ENCODE peak calls at places on chromosomes 4 and X, in four cellular contexts. One of them, this sample, is unnamed.

GRCh38 chr4:150461957-150462356 is 120.0 kb upstream of the MAB21L2 start:
- DNase-seq in AG04450: no peak
- DNase-seq in left lung: no peak
- DNase-seq in suprapubic skin: no peak
- DNase-seq in this sample: no peak

GRCh38 chrX:44432641-44433040 is 89.2 kb upstream of the EFHC2 start:
- DNase-seq in suprapubic skin: no peak
- DNase-seq in left lung: no peak
- DNase-seq in AG04450: peak; percentile 32
- DNase-seq in this sample: no peak

GRCh38 chr4:128558896-128559669 is 250.4 kb upstream of the JADE1 start:
- DNase-seq in suprapubic skin: no peak
- DNase-seq in AG04450: no peak
- DNase-seq in left lung: no peak
- DNase-seq in this sample: no peak

GRCh38 chr4:38308728-38309315 is 348.6 kb downstream of the PTTG2 start:
- DNase-seq in left lung: no peak
- DNase-seq in suprapubic skin: no peak
- DNase-seq in AG04450: no peak
- DNase-seq in this sample: no peak

GRCh38 chr4:963276-964225 is 9.8 kb downstream of the DGKQ start:
- DNase-seq in AG04450: no peak
- DNase-seq in suprapubic skin: no peak
- DNase-seq in left lung: peak; percentile 72
- DNase-seq in this sample: no peak

GRCh38 chr4:121863787-121864186 is 6.5 kb downstream of the BBS7 start:
- DNase-seq in left lung: no peak
- DNase-seq in AG04450: no peak
- DNase-seq in suprapubic skin: no peak
- DNase-seq in this sample: no peak

GRCh38 chr4:159871141-159871540 is 768.3 kb downstream of the RAPGEF2 start:
- DNase-seq in left lung: no peak
- DNase-seq in AG04450: no peak
- DNase-seq in suprapubic skin: no peak
- DNase-seq in this sample: no peak

GRCh38 chrX:25442501-25442900 is 426.7 kb upstream of the ARX start:
- DNase-seq in AG04450: no peak
- DNase-seq in suprapubic skin: no peak
- DNase-seq in left lung: no peak
- DNase-seq in this sample: no peak

GRCh38 chr4:37780444-37781133 is 45.9 kb upstream of the PGM2 start:
- DNase-seq in left lung: no peak
- DNase-seq in suprapubic skin: no peak
- DNase-seq in AG04450: no peak
- DNase-seq in this sample: no peak

GRCh38 chr4:48093949-48094550 is 40.0 kb downstream of the TXK start:
- DNase-seq in AG04450: no peak
- DNase-seq in suprapubic skin: no peak
- DNase-seq in left lung: no peak
- DNase-seq in this sample: no peak

GRCh38 chr4:74623041-74623440 is 171.3 kb downstream of the BTC start:
- DNase-seq in left lung: no peak
- DNase-seq in AG04450: no peak
- DNase-seq in suprapubic skin: no peak
- DNase-seq in this sample: no peak
- TF ChIP-seq CTCF in left lung: peak; percentile 27
- TF ChIP-seq CTCF in AG04450: peak; percentile 30
- TF ChIP-seq CTCF in suprapubic skin: peak; percentile 7
- TF ChIP-seq CTCF in this sample: peak; percentile 64

GRCh38 chr4:68708566-68708965 is 38.1 kb upstream of the UGT2B15 start:
- DNase-seq in AG04450: no peak
- DNase-seq in left lung: no peak
- DNase-seq in suprapubic skin: no peak
- DNase-seq in this sample: no peak
- TF ChIP-seq CTCF in AG04450: no peak
- TF ChIP-seq CTCF in left lung: no peak
- TF ChIP-seq CTCF in suprapubic skin: no peak
- TF ChIP-seq CTCF in this sample: no peak

GRCh38 chrX:11214346-11215190 is 78.6 kb upstream of the AMELX start:
- DNase-seq in suprapubic skin: no peak
- DNase-seq in AG04450: no peak
- DNase-seq in left lung: no peak
- DNase-seq in this sample: no peak

GRCh38 chrX:11212741-11213140 is 80.5 kb upstream of the AMELX start:
- DNase-seq in suprapubic skin: no peak
- DNase-seq in AG04450: no peak
- DNase-seq in left lung: peak; percentile 37
- DNase-seq in this sample: no peak

GRCh38 chrX:11209798-11210197 is 83.4 kb upstream of the AMELX start:
- DNase-seq in AG04450: no peak
- DNase-seq in suprapubic skin: no peak
- DNase-seq in left lung: no peak
- DNase-seq in this sample: no peak

GRCh38 chrX:11210397-11210796 is 82.8 kb upstream of the AMELX start:
- DNase-seq in AG04450: no peak
- DNase-seq in left lung: no peak
- DNase-seq in suprapubic skin: no peak
- DNase-seq in this sample: no peak

DNA sequence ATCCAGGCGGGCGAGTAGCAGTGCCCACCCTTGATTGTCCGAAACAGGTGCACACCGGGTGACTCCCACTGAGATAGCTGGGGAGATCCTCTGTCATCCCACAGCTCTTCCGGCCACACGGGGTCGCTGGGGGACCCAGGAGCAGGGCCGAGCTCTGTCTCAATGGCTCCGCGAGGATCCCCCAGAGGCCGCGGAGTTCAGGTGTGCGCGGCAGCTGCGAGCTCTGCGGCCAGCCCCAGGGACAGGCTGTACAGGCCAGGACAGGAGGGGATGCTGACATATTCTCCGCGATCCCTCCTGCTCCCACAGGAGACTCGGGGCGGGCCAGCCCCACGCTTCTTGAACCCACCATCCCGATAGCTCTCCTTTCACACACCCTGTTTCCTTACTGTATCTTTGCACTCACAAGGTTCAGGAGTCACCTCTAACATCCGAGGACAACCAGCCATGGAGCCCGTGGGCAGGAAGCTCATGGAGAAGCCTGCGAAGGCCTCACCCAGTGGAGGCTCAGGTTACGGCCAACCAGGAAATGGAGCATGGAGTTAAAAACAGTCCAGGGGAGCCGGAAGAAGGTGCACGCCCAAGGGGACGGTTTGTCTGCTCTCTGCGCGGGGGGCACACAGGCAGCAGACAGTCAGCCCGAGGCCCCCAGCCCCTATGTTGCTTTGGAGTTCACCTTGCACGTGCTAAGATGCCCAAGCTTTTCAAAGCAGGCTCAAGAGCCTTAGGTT is 77.9 kb upstream of the AMELX start:
- DNase-seq in left lung: peak; percentile 32
- DNase-seq in suprapubic skin: no peak
- DNase-seq in AG04450: no peak
- DNase-seq in this sample: no peak
- TF ChIP-seq CTCF in left lung: no peak
- TF ChIP-seq CTCF in suprapubic skin: no peak
- TF ChIP-seq CTCF in AG04450: no peak
- TF ChIP-seq CTCF in this sample: no peak

GRCh38 chr4:139606600-139607301 is 50.7 kb upstream of the SETD7 start:
- DNase-seq in AG04450: no peak
- DNase-seq in left lung: no peak
- DNase-seq in suprapubic skin: no peak
- DNase-seq in this sample: no peak
- TF ChIP-seq CTCF in AG04450: no peak
- TF ChIP-seq CTCF in left lung: no peak
- TF ChIP-seq CTCF in suprapubic skin: peak; percentile 17
- TF ChIP-seq CTCF in this sample: peak; percentile 20

This sample was measured in epithelial cell of proximal tubule.